ENCODE peak calls at places on chromosomes 3 and 15, in ten cellular contexts. One of them, this sample, is unnamed.

GRCh38 chr3:193894121-193894863 is 241.7 kb upstream of the HES1 start:
- DNase-seq in fibroblast of lung: no peak
- DNase-seq in brain microvascular endothelial cell: no peak
- DNase-seq in activated CD8-positive, alpha-beta T cell treated with anti-CD3 and anti-CD28 coated beads for 36 hours: no peak
- DNase-seq in sigmoid colon: no peak
- DNase-seq in endothelial cell: no peak
- DNase-seq in BJ: no peak
- DNase-seq in Peyer's patch: no peak
- DNase-seq in A549: no peak
- DNase-seq in osteocyte: no peak
- DNase-seq in this sample: peak

GRCh38 chr15:35309886-35310285 is 224.8 kb upstream of the NANOGP8 start:
- DNase-seq in fibroblast of lung: peak
- DNase-seq in brain microvascular endothelial cell: peak
- DNase-seq in activated CD8-positive, alpha-beta T cell treated with anti-CD3 and anti-CD28 coated beads for 36 hours: no peak
- DNase-seq in sigmoid colon: no peak
- DNase-seq in endothelial cell: no peak
- DNase-seq in BJ: no peak
- DNase-seq in Peyer's patch: no peak
- DNase-seq in A549: no peak
- DNase-seq in osteocyte: no peak
- DNase-seq in this sample: no peak

GRCh38 chr3:65107174-65107573 is 419.4 kb upstream of the ADAMTS9 start:
- DNase-seq in fibroblast of lung: peak
- DNase-seq in brain microvascular endothelial cell: peak
- DNase-seq in activated CD8-positive, alpha-beta T cell treated with anti-CD3 and anti-CD28 coated beads for 36 hours: no peak
- DNase-seq in sigmoid colon: no peak
- DNase-seq in endothelial cell: no peak
- DNase-seq in BJ: no peak
- DNase-seq in Peyer's patch: no peak
- DNase-seq in A549: no peak
- DNase-seq in osteocyte: no peak
- DNase-seq in this sample: no peak

GRCh38 chr15:43483306-43484128 is 9.4 kb downstream of the TP53BP1 start:
- DNase-seq in fibroblast of lung: peak
- DNase-seq in brain microvascular endothelial cell: no peak
- DNase-seq in activated CD8-positive, alpha-beta T cell treated with anti-CD3 and anti-CD28 coated beads for 36 hours: no peak
- DNase-seq in sigmoid colon: no peak
- DNase-seq in endothelial cell: no peak
- DNase-seq in BJ: no peak
- DNase-seq in Peyer's patch: no peak
- DNase-seq in A549: peak
- DNase-seq in osteocyte: no peak
- DNase-seq in this sample: no peak

GRCh38 chr15:96329403-96329981 is 1.0 kb upstream of the NR2F2 start:
- DNase-seq in fibroblast of lung: peak
- DNase-seq in brain microvascular endothelial cell: peak
- DNase-seq in activated CD8-positive, alpha-beta T cell treated with anti-CD3 and anti-CD28 coated beads for 36 hours: no peak
- DNase-seq in sigmoid colon: no peak
- DNase-seq in endothelial cell: no peak
- DNase-seq in BJ: no peak
- DNase-seq in Peyer's patch: no peak
- DNase-seq in A549: peak
- DNase-seq in osteocyte: no peak
- DNase-seq in this sample: no peak

GRCh38 chr15:92958105-92958504 is 58.0 kb downstream of the CHD2 start:
- DNase-seq in fibroblast of lung: peak
- DNase-seq in brain microvascular endothelial cell: peak
- DNase-seq in activated CD8-positive, alpha-beta T cell treated with anti-CD3 and anti-CD28 coated beads for 36 hours: peak
- DNase-seq in sigmoid colon: no peak
- DNase-seq in endothelial cell: no peak
- DNase-seq in BJ: no peak
- DNase-seq in Peyer's patch: no peak
- DNase-seq in A549: no peak
- DNase-seq in osteocyte: no peak
- DNase-seq in this sample: no peak

GRCh38 chr15:86398986-86399677 is 319.5 kb downstream of the AGBL1 start:
- DNase-seq in fibroblast of lung: no peak
- DNase-seq in brain microvascular endothelial cell: no peak
- DNase-seq in activated CD8-positive, alpha-beta T cell treated with anti-CD3 and anti-CD28 coated beads for 36 hours: no peak
- DNase-seq in sigmoid colon: peak
- DNase-seq in endothelial cell: no peak
- DNase-seq in BJ: no peak
- DNase-seq in Peyer's patch: no peak
- DNase-seq in A549: no peak
- DNase-seq in osteocyte: no peak
- DNase-seq in this sample: no peak

GRCh38 chr3:197542741-197543454 is 12.9 kb downstream of the BDH1 start:
- DNase-seq in fibroblast of lung: no peak
- DNase-seq in brain microvascular endothelial cell: no peak
- DNase-seq in activated CD8-positive, alpha-beta T cell treated with anti-CD3 and anti-CD28 coated beads for 36 hours: no peak
- DNase-seq in sigmoid colon: peak
- DNase-seq in endothelial cell: no peak
- DNase-seq in BJ: no peak
- DNase-seq in Peyer's patch: peak
- DNase-seq in A549: no peak
- DNase-seq in osteocyte: no peak
- DNase-seq in this sample: peak

GRCh38 chr3:139537325-139537724 is 2.2 kb downstream of the RBP1 start:
- DNase-seq in fibroblast of lung: no peak
- DNase-seq in brain microvascular endothelial cell: peak
- DNase-seq in activated CD8-positive, alpha-beta T cell treated with anti-CD3 and anti-CD28 coated beads for 36 hours: no peak
- DNase-seq in sigmoid colon: no peak
- DNase-seq in endothelial cell: no peak
- DNase-seq in BJ: no peak
- DNase-seq in Peyer's patch: no peak
- DNase-seq in A549: peak
- DNase-seq in osteocyte: no peak
- DNase-seq in this sample: no peak

GRCh38 chr3:58434990-58435389 is 1.4 kb upstream of the PDHB start:
- DNase-seq in fibroblast of lung: peak
- DNase-seq in brain microvascular endothelial cell: peak
- DNase-seq in activated CD8-positive, alpha-beta T cell treated with anti-CD3 and anti-CD28 coated beads for 36 hours: no peak
- DNase-seq in sigmoid colon: no peak
- DNase-seq in endothelial cell: no peak
- DNase-seq in BJ: peak
- DNase-seq in Peyer's patch: no peak
- DNase-seq in A549: peak
- DNase-seq in osteocyte: no peak
- DNase-seq in this sample: no peak

GRCh38 chr3:45545476-45545875 is 49.1 kb upstream of the LIMD1 start:
- DNase-seq in fibroblast of lung: no peak
- DNase-seq in brain microvascular endothelial cell: peak
- DNase-seq in activated CD8-positive, alpha-beta T cell treated with anti-CD3 and anti-CD28 coated beads for 36 hours: no peak
- DNase-seq in sigmoid colon: peak
- DNase-seq in endothelial cell: no peak
- DNase-seq in BJ: no peak
- DNase-seq in Peyer's patch: no peak
- DNase-seq in A549: peak
- DNase-seq in osteocyte: no peak
- DNase-seq in this sample: no peak

GRCh38 chr3:124775776-124776336 is 45.6 kb downstream of the UMPS start:
- DNase-seq in fibroblast of lung: no peak
- DNase-seq in brain microvascular endothelial cell: no peak
- DNase-seq in activated CD8-positive, alpha-beta T cell treated with anti-CD3 and anti-CD28 coated beads for 36 hours: no peak
- DNase-seq in sigmoid colon: no peak
- DNase-seq in endothelial cell: no peak
- DNase-seq in BJ: no peak
- DNase-seq in Peyer's patch: no peak
- DNase-seq in A549: no peak
- DNase-seq in osteocyte: no peak
- DNase-seq in this sample: no peak

GRCh38 chr3:104385421-104385820 is 981.3 kb upstream of the ALCAM start:
- DNase-seq in fibroblast of lung: no peak
- DNase-seq in brain microvascular endothelial cell: no peak
- DNase-seq in activated CD8-positive, alpha-beta T cell treated with anti-CD3 and anti-CD28 coated beads for 36 hours: no peak
- DNase-seq in sigmoid colon: no peak
- DNase-seq in endothelial cell: no peak
- DNase-seq in BJ: no peak
- DNase-seq in Peyer's patch: no peak
- DNase-seq in A549: no peak
- DNase-seq in osteocyte: no peak
- DNase-seq in this sample: no peak

GRCh38 chr3:21328982-21329381 is 422.0 kb downstream of the ZNF385D start:
- DNase-seq in fibroblast of lung: no peak
- DNase-seq in brain microvascular endothelial cell: no peak
- DNase-seq in activated CD8-positive, alpha-beta T cell treated with anti-CD3 and anti-CD28 coated beads for 36 hours: no peak
- DNase-seq in sigmoid colon: no peak
- DNase-seq in endothelial cell: no peak
- DNase-seq in BJ: no peak
- DNase-seq in Peyer's patch: no peak
- DNase-seq in A549: no peak
- DNase-seq in osteocyte: no peak
- DNase-seq in this sample: no peak

GRCh38 chr15:77974098-77974414 is 103.5 kb downstream of the TBC1D2B start:
- DNase-seq in fibroblast of lung: peak
- DNase-seq in brain microvascular endothelial cell: peak
- DNase-seq in activated CD8-positive, alpha-beta T cell treated with anti-CD3 and anti-CD28 coated beads for 36 hours: no peak
- DNase-seq in sigmoid colon: peak
- DNase-seq in endothelial cell: no peak
- DNase-seq in BJ: no peak
- DNase-seq in Peyer's patch: no peak
- DNase-seq in A549: no peak
- DNase-seq in osteocyte: no peak
- DNase-seq in this sample: peak

GRCh38 chr15:27358751-27359434 is 387.9 kb downstream of the GABRG3 start:
- DNase-seq in fibroblast of lung: peak
- DNase-seq in brain microvascular endothelial cell: no peak
- DNase-seq in activated CD8-positive, alpha-beta T cell treated with anti-CD3 and anti-CD28 coated beads for 36 hours: peak
- DNase-seq in sigmoid colon: no peak
- DNase-seq in endothelial cell: peak
- DNase-seq in BJ: no peak
- DNase-seq in Peyer's patch: no peak
- DNase-seq in A549: peak
- DNase-seq in osteocyte: no peak
- DNase-seq in this sample: no peak
- TF ChIP-seq CTCF in fibroblast of lung: peak
- TF ChIP-seq CTCF in brain microvascular endothelial cell: peak
- TF ChIP-seq CTCF in activated CD8-positive, alpha-beta T cell treated with anti-CD3 and anti-CD28 coated beads for 36 hours: peak
- TF ChIP-seq CTCF in sigmoid colon: peak
- TF ChIP-seq CTCF in endothelial cell: peak
- TF ChIP-seq CTCF in BJ: no peak
- TF ChIP-seq CTCF in Peyer's patch: peak
- TF ChIP-seq CTCF in A549: peak
- TF ChIP-seq CTCF in osteocyte: peak
- TF ChIP-seq CTCF in this sample: peak

DNA sequence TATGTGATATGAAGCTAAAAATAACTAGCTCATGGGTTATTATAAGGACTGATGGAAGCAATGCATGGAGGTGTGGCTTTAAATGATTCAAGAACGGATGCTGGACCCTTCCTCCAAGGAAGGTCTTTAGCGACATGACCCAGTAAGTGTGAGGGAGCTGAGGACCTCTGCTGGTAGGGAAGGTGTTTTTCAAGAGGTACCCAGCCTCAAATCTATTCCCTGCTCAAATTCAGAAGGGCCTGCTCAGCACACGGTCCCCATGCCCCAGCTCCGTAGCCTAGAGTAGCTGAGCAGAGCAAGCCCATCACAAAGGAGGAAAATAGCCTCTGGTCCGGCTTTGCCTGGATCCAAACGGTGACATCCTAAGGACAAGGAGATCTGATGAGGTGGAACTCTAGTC is 266.2 kb upstream of the IGF1R start:
- DNase-seq in fibroblast of lung: no peak
- DNase-seq in brain microvascular endothelial cell: no peak
- DNase-seq in activated CD8-positive, alpha-beta T cell treated with anti-CD3 and anti-CD28 coated beads for 36 hours: no peak
- DNase-seq in sigmoid colon: no peak
- DNase-seq in endothelial cell: no peak
- DNase-seq in BJ: no peak
- DNase-seq in Peyer's patch: no peak
- DNase-seq in A549: peak
- DNase-seq in osteocyte: peak
- DNase-seq in this sample: no peak
- TF ChIP-seq CTCF in fibroblast of lung: no peak
- TF ChIP-seq CTCF in brain microvascular endothelial cell: no peak
- TF ChIP-seq CTCF in activated CD8-positive, alpha-beta T cell treated with anti-CD3 and anti-CD28 coated beads for 36 hours: no peak
- TF ChIP-seq CTCF in sigmoid colon: no peak
- TF ChIP-seq CTCF in endothelial cell: no peak
- TF ChIP-seq CTCF in BJ: no peak
- TF ChIP-seq CTCF in Peyer's patch: no peak
- TF ChIP-seq CTCF in A549: no peak
- TF ChIP-seq CTCF in osteocyte: no peak
- TF ChIP-seq CTCF in this sample: no peak

GRCh38 chr15:64093627-64094417 is at the start of gene CIAO2A:
- DNase-seq in fibroblast of lung: peak
- DNase-seq in brain microvascular endothelial cell: peak
- DNase-seq in activated CD8-positive, alpha-beta T cell treated with anti-CD3 and anti-CD28 coated beads for 36 hours: peak
- DNase-seq in sigmoid colon: peak
- DNase-seq in endothelial cell: peak
- DNase-seq in BJ: peak
- DNase-seq in Peyer's patch: peak
- DNase-seq in A549: peak
- DNase-seq in osteocyte: peak
- DNase-seq in this sample: peak

GRCh38 chr15:64095795-64096485 is at the start of gene SNX1:
- DNase-seq in fibroblast of lung: peak
- DNase-seq in brain microvascular endothelial cell: peak
- DNase-seq in activated CD8-positive, alpha-beta T cell treated with anti-CD3 and anti-CD28 coated beads for 36 hours: peak
- DNase-seq in sigmoid colon: peak
- DNase-seq in endothelial cell: peak
- DNase-seq in BJ: peak
- DNase-seq in Peyer's patch: peak
- DNase-seq in A549: peak
- DNase-seq in osteocyte: peak
- DNase-seq in this sample: peak

GRCh38 chr15:64095431-64095794 is 369 bp upstream of the SNX1 start:
- DNase-seq in fibroblast of lung: no peak
- DNase-seq in brain microvascular endothelial cell: no peak
- DNase-seq in activated CD8-positive, alpha-beta T cell treated with anti-CD3 and anti-CD28 coated beads for 36 hours: no peak
- DNase-seq in sigmoid colon: no peak
- DNase-seq in endothelial cell: no peak
- DNase-seq in BJ: no peak
- DNase-seq in Peyer's patch: no peak
- DNase-seq in A549: no peak
- DNase-seq in osteocyte: no peak
- DNase-seq in this sample: no peak

GRCh38 chr15:64099379-64099778 is 3.6 kb downstream of the SNX1 start:
- DNase-seq in fibroblast of lung: no peak
- DNase-seq in brain microvascular endothelial cell: no peak
- DNase-seq in activated CD8-positive, alpha-beta T cell treated with anti-CD3 and anti-CD28 coated beads for 36 hours: no peak
- DNase-seq in sigmoid colon: no peak
- DNase-seq in endothelial cell: no peak
- DNase-seq in BJ: no peak
- DNase-seq in Peyer's patch: no peak
- DNase-seq in A549: no peak
- DNase-seq in osteocyte: no peak
- DNase-seq in this sample: no peak

GRCh38 chr15:64096486-64097431 is 977 bp downstream of the SNX1 start:
- DNase-seq in fibroblast of lung: no peak
- DNase-seq in brain microvascular endothelial cell: peak
- DNase-seq in activated CD8-positive, alpha-beta T cell treated with anti-CD3 and anti-CD28 coated beads for 36 hours: peak
- DNase-seq in sigmoid colon: no peak
- DNase-seq in endothelial cell: no peak
- DNase-seq in BJ: no peak
- DNase-seq in Peyer's patch: no peak
- DNase-seq in A549: peak
- DNase-seq in osteocyte: no peak
- DNase-seq in this sample: no peak
- TF ChIP-seq CTCF in fibroblast of lung: peak
- TF ChIP-seq CTCF in brain microvascular endothelial cell: peak
- TF ChIP-seq CTCF in activated CD8-positive, alpha-beta T cell treated with anti-CD3 and anti-CD28 coated beads for 36 hours: peak
- TF ChIP-seq CTCF in sigmoid colon: no peak
- TF ChIP-seq CTCF in endothelial cell: no peak
- TF ChIP-seq CTCF in BJ: peak
- TF ChIP-seq CTCF in Peyer's patch: no peak
- TF ChIP-seq CTCF in A549: no peak
- TF ChIP-seq CTCF in osteocyte: peak
- TF ChIP-seq CTCF in this sample: no peak

GRCh38 chr3:28915711-28916481 is 365.0 kb upstream of the RBMS3 start:
- DNase-seq in fibroblast of lung: peak
- DNase-seq in brain microvascular endothelial cell: peak
- DNase-seq in activated CD8-positive, alpha-beta T cell treated with anti-CD3 and anti-CD28 coated beads for 36 hours: peak
- DNase-seq in sigmoid colon: peak
- DNase-seq in endothelial cell: peak
- DNase-seq in BJ: no peak
- DNase-seq in Peyer's patch: peak
- DNase-seq in A549: peak
- DNase-seq in osteocyte: no peak
- DNase-seq in this sample: peak
- TF ChIP-seq CTCF in fibroblast of lung: no peak
- TF ChIP-seq CTCF in brain microvascular endothelial cell: peak
- TF ChIP-seq CTCF in activated CD8-positive, alpha-beta T cell treated with anti-CD3 and anti-CD28 coated beads for 36 hours: no peak
- TF ChIP-seq CTCF in sigmoid colon: no peak
- TF ChIP-seq CTCF in endothelial cell: no peak
- TF ChIP-seq CTCF in BJ: no peak
- TF ChIP-seq CTCF in Peyer's patch: peak
- TF ChIP-seq CTCF in A549: peak
- TF ChIP-seq CTCF in osteocyte: peak
- TF ChIP-seq CTCF in this sample: no peak

This sample was measured in lower lobe of right lung.